ENCODE peak calls at places on chromosomes 4 and X, in seven cellular contexts. M, R, C, X, J, W and N are unnamed samples.

GRCh38 chrX:101729986-101730385 is 70.3 kb upstream of the ARMCX2 start:
- DNase-seq in M (no peak), R (no peak), C (no peak), X (no peak), J (no peak), W (peak), N (no peak)

GRCh38 chr4:187363453-187363852 is 632.1 kb upstream of the ZFP42 start:
- DNase-seq in M (peak), R (no peak), C (no peak), X (no peak), J (no peak), W (no peak), N (no peak)

GRCh38 chrX:73728518-73729023 is 165.6 kb downstream of the CHIC1 start:
- DNase-seq in M (peak), R (no peak), C (no peak), X (no peak), J (no peak), W (no peak), N (no peak)

GRCh38 chr4:93203708-93204107 is 624.8 kb upstream of the ATOH1 start:
- DNase-seq in M (peak), R (peak), C (peak), X (no peak), J (no peak), W (peak), N (no peak)

GRCh38 chrX:139750390-139750789 is 42.4 kb upstream of the MCF2 start:
- DNase-seq in M (no peak), R (peak), C (no peak), X (no peak), J (no peak), W (no peak), N (no peak)

GRCh38 chrX:81377329-81377728 is 175.4 kb downstream of the SH3BGRL start:
- DNase-seq in M (peak), R (peak), C (no peak), X (peak), J (peak), W (peak), N (peak)

GRCh38 chr4:137267024-137267423 is 265.3 kb downstream of the PCDH18 start:
- DNase-seq in M (no peak), R (peak), C (no peak), X (peak), J (no peak), W (no peak), N (no peak)

GRCh38 chrX:119145241-119145653 is 17.6 kb upstream of the KIAA1210 start:
- DNase-seq in M (peak), R (peak), C (peak), X (peak), J (no peak), W (peak), N (no peak)

GRCh38 chr4:77010841-77011354 is 61.3 kb downstream of the SEPTIN11 start:
- DNase-seq in M (no peak), R (peak), C (no peak), X (peak), J (no peak), W (no peak), N (no peak)

GRCh38 chr4:84892950-84893349 is 73.5 kb downstream of the WDFY3 start:
- DNase-seq in M (peak), R (no peak), C (no peak), X (no peak), J (no peak), W (peak), N (no peak)

GRCh38 chr4:44098973-44099372 is 349.6 kb downstream of the KCTD8 start:
- DNase-seq in M (no peak), R (no peak), C (no peak), X (no peak), J (no peak), W (no peak), N (no peak)

GRCh38 chr4:5545271-5545670 is 163.1 kb downstream of the EVC2 start:
- DNase-seq in M (no peak), R (peak), C (no peak), X (peak), J (no peak), W (no peak), N (no peak)

GRCh38 chr4:175444512-175444911 is 367.6 kb downstream of the GPM6A start:
- DNase-seq in M (no peak), R (no peak), C (no peak), X (peak), J (no peak), W (no peak), N (no peak)

GRCh38 chr4:139556071-139556734 is at the start of gene SETD7:
- DNase-seq in M (peak), R (peak), C (peak), X (peak), J (peak), W (peak), N (peak)

GRCh38 chr4:187480146-187481145 is 515.1 kb upstream of the ZFP42 start:
- DNase-seq in M (no peak), R (peak), C (no peak), X (peak), J (no peak), W (no peak), N (no peak)

GRCh38 chr4:146401274-146401673 is 120.5 kb downstream of the SLC10A7 start:
- DNase-seq in M (no peak), R (no peak), C (no peak), X (no peak), J (no peak), W (no peak), N (no peak)

GRCh38 chr4:117467404-117467803 is 382.0 kb upstream of the TRAM1L1 start:
- DNase-seq in M (no peak), R (no peak), C (no peak), X (no peak), J (no peak), W (no peak), N (no peak)

GRCh38 chrX:16610121-16610565 is 39.8 kb upstream of the S100G start:
- DNase-seq in M (no peak), R (peak), C (no peak), X (peak), J (no peak), W (no peak), N (no peak)

GRCh38 chrX:110108381-110108796 is 105.5 kb downstream of the TMEM164 start:
- DNase-seq in M (no peak), R (no peak), C (no peak), X (no peak), J (no peak), W (no peak), N (no peak)

GRCh38 chr4:173211838-173212237 is 43.2 kb downstream of the GALNT7 start:
- DNase-seq in M (no peak), R (peak), C (peak), X (peak), J (no peak), W (no peak), N (peak)

GRCh38 chr4:74376888-74377483 is 12.0 kb downstream of the EREG start:
- DNase-seq in M (peak), R (peak), C (no peak), X (peak), J (peak), W (peak), N (peak)

GRCh38 chr4:148007303-148007702 is 275.4 kb downstream of the ARHGAP10 start:
- DNase-seq in M (no peak), R (peak), C (peak), X (peak), J (no peak), W (no peak), N (no peak)

GRCh38 chr4:138981930-138982390 is 33.6 kb upstream of the NOCT start:
- DNase-seq in M (no peak), R (peak), C (no peak), X (peak), J (no peak), W (peak), N (no peak)

GRCh38 chr4:176708771-176709311 is 83.9 kb downstream of the VEGFC start:
- DNase-seq in M (no peak), R (peak), C (no peak), X (peak), J (no peak), W (no peak), N (no peak)

GRCh38 chr4:26194764-26195163 is 126.0 kb upstream of the RBPJ start:
- DNase-seq in M (no peak), R (no peak), C (no peak), X (no peak), J (no peak), W (no peak), N (no peak)

GRCh38 chr4:26199566-26199965 is 121.2 kb upstream of the RBPJ start:
- DNase-seq in M (no peak), R (no peak), C (no peak), X (no peak), J (no peak), W (no peak), N (no peak)

GRCh38 chr4:26192921-26193894 is 127.6 kb upstream of the RBPJ start:
- DNase-seq in M (no peak), R (peak), C (no peak), X (no peak), J (no peak), W (no peak), N (no peak)

GRCh38 chr4:26197018-26197779 is 123.6 kb upstream of the RBPJ start:
- DNase-seq in M (no peak), R (peak), C (peak), X (peak), J (no peak), W (no peak), N (no peak)

GRCh38 chr4:26196567-26196966 is 124.2 kb upstream of the RBPJ start:
- DNase-seq in M (no peak), R (no peak), C (no peak), X (no peak), J (no peak), W (no peak), N (no peak)
- TF ChIP-seq EZH2phosphoT487 in M (no peak), R (no peak), C (no peak), X (no peak), J (no peak), W (no peak), N (no peak)

GRCh38 chr4:113113151-113113550 is 63.7 kb downstream of the ANK2 start:
- DNase-seq in M (no peak), R (no peak), C (no peak), X (no peak), J (no peak), W (no peak), N (no peak)

GRCh38 chr4:113112341-113112978 is 63.0 kb downstream of the ANK2 start:
- DNase-seq in M (no peak), R (no peak), C (no peak), X (no peak), J (no peak), W (no peak), N (no peak)

GRCh38 chr4:113114884-113115283 is 65.4 kb downstream of the ANK2 start:
- DNase-seq in M (no peak), R (no peak), C (no peak), X (no peak), J (no peak), W (no peak), N (no peak)

GRCh38 chr4:113117346-113117677 is 67.9 kb downstream of the ANK2 start:
- DNase-seq in M (no peak), R (no peak), C (no peak), X (no peak), J (no peak), W (no peak), N (no peak)

DNA sequence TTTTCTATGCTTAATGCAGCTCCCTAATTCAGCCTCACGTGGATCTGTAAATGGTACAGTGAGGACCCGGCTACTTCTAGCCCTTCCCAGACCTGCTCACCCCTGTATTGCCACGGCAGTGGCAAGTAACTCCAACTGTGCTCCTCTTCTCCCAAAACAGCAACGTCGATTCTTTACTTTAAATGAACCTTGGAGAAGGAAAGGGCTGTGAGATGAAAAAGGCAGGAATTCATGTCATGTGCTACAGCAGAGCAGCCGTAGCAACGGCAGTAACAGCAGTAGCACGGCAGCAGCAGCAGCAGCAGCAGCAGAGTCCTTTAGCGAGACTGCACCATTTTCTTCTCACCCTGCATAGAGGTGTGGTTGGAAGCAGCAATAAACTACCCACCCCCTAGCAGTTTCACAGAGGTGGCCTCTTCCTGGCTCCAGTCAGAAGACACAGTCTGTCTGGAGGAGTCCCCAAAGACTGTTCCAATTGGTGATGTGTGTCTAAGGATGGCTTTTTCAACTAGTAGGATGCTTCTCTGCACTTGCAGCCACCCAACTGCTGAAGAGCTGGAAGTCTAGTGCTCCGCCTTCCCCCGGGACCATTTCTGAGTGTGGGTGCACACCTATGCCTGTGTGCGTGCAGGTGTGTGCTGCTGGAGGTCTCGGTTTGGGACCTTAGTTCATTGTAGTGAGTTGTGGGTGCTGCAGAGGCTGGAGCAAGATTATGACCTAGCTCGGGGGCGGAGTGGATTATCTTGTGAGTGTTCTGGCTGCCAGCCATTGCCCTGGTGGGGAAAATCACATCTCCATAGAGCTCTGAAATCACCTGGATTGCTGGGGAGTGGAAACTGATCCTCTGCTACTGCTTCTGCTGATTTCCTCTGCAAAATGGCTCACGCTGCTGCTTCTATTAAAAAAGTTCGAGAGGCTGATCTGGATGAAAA is 67.2 kb downstream of the ANK2 start:
- DNase-seq in M (peak), R (no peak), C (no peak), X (no peak), J (no peak), W (peak), N (no peak)
- TF ChIP-seq EZH2phosphoT487 in M (no peak), R (no peak), C (no peak), X (no peak), J (no peak), W (no peak), N (no peak)

DNA sequence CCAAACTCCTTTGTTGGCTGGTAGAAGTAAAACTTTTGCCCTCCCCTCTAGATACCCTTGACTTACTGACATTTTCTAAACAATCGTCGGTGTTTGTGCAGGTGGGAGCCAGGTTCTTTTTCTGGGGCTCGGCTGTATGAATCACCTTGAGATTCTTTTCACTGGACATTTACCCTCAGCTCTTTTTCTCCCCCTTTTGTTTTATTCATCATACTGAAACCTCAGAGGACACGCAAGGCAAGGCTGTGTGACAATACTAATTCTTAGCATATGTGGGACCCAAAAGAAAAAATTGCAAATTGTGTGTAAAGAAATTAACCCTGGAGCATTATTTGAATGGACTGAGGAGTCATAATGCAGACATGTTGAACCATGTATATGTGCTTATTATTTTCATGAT is 194.0 kb downstream of the PCDH19 start:
- DNase-seq in M (no peak), R (no peak), C (no peak), X (no peak), J (no peak), W (no peak), N (no peak)
- TF ChIP-seq EZH2phosphoT487 in M (no peak), R (no peak), C (no peak), X (no peak), J (no peak), W (no peak), N (no peak)

GRCh38 chr4:7224001-7224400 is 31.7 kb downstream of the SORCS2 start:
- DNase-seq in M (no peak), R (no peak), C (no peak), X (no peak), J (no peak), W (no peak), N (no peak)
- TF ChIP-seq EZH2phosphoT487 in M (no peak), R (no peak), C (no peak), X (no peak), J (no peak), W (no peak), N (no peak)